ENCODE peak calls at places on chromosomes 11 and 22, in four cellular contexts. W, M, S and D are unnamed samples.

GRCh38 chr11:8296872-8297271 is 33.2 kb upstream of the LMO1 start:
- DNase-seq in W (no peak), M (no peak), S (peak; percentile 50), D (no peak)

GRCh38 chr11:68840661-68841653 is 759 bp downstream of the CPT1A start:
- DNase-seq in W (no peak), M (peak; percentile 63), S (peak; percentile 63), D (no peak)

GRCh38 chr11:34890812-34891211 is 25.4 kb downstream of the APIP start:
- DNase-seq in W (no peak), M (peak; percentile 74), S (no peak), D (no peak)

GRCh38 chr11:10329356-10329755 is 24.5 kb downstream of the ADM start:
- DNase-seq in W (no peak), M (no peak), S (no peak), D (no peak)

GRCh38 chr22:45001653-45002052 is 8.2 kb downstream of the PHF21B start:
- DNase-seq in W (no peak), M (no peak), S (no peak), D (no peak)

GRCh38 chr11:104731890-104732289 is 166.4 kb downstream of the CASP12 start:
- DNase-seq in W (no peak), M (no peak), S (no peak), D (no peak)

GRCh38 chr11:44033856-44034255 is 13.9 kb upstream of the ACCSL start:
- DNase-seq in W (no peak), M (no peak), S (no peak), D (no peak)

GRCh38 chr11:117876341-117877119 is at the start of gene FXYD6:
- DNase-seq in W (no peak), M (no peak), S (peak; percentile 66), D (no peak)

GRCh38 chr22:21450858-21451331 is 16.3 kb upstream of the TMEM191C start:
- DNase-seq in W (no peak), M (no peak), S (peak; percentile 9), D (no peak)

GRCh38 chr11:8384199-8384821 is 120.6 kb upstream of the LMO1 start:
- DNase-seq in W (no peak), M (peak; percentile 27), S (no peak), D (no peak)

GRCh38 chr11:107783121-107783520 is 71.3 kb upstream of the SLN start:
- DNase-seq in W (no peak), M (no peak), S (no peak), D (no peak)

GRCh38 chr11:536841-537621 is at the start of gene LRRC56:
- DNase-seq in W (no peak), M (peak; percentile 38), S (peak; percentile 77), D (no peak)

GRCh38 chr22:36409067-36409466 is 21.3 kb upstream of the MYH9 start:
- DNase-seq in W (no peak), M (no peak), S (no peak), D (no peak)
- H3K4me3 ChIP-seq in W (no peak overlapping the region), M (no peak overlapping the region), S (no peak overlapping the region), D (no peak overlapping the region)

DNA sequence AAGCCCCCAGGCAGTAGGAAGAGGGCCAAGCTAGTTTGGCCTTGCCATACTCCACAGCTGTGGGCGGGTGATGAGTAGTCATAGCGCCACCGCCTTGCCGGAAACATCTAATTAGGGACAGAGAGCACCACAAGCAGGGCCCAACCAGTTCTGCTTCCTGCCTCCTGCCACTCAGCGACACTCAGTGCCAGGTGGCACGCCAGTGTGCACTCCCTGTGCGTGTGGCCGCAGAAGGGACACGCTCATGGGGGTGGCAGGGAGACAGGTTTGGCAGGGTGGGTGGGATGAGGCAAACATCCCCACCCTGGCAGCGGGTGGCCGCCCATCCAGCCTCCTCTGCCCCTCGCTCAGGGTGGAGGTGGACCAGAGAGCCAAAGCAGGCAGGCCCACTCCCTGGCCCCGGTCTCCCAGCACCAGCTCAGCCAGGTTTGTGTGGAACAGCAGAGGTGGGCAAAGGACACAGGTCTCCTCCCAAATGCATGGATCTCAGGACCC is 4.9 kb downstream of the OVOL1 start:
- DNase-seq in W (no peak), M (no peak), S (no peak), D (no peak)
- TF ChIP-seq CTCF in W (no peak), M (no peak), S (no peak), D (no peak)

DNA sequence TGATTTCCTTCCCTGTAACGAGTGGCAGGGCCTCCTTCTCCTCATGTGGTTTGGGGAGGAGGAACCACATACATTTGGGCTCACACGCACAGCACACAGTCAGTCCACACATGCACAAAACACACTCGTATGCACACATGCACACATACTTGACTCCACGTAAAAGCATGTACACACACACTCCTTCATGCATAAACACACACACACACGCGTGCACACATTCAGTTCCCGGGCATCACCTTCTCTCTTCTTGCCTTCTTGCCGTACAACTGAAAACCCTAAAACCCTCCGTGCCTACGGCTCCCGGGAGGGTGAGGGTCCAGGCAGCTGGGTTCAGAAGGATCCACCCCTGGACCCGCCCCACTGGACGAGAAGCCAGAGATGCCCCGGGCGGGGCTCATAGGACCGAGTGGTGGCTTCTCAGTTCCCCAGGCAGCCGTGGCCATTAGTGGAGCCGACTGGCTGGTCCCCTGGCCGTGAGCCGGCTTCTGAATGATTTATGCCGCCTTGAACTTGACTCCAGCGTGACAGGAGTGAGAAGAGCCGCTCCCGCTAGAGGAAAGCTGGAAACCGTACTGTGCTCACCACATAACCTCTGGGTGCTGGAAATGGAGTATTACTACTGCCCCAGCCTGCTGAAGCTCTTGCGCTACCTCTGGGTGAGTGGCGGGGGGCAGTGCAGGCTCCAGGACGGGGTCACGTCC is 117.4 kb downstream of the KIAA1671 start:
- DNase-seq in W (no peak), M (peak; percentile 21), S (no peak), D (no peak)
- H3K4me3 ChIP-seq in W (no peak overlapping the region), M (no peak overlapping the region), S (peak overlapping the region; percentile 12), D (no peak overlapping the region)

DNA sequence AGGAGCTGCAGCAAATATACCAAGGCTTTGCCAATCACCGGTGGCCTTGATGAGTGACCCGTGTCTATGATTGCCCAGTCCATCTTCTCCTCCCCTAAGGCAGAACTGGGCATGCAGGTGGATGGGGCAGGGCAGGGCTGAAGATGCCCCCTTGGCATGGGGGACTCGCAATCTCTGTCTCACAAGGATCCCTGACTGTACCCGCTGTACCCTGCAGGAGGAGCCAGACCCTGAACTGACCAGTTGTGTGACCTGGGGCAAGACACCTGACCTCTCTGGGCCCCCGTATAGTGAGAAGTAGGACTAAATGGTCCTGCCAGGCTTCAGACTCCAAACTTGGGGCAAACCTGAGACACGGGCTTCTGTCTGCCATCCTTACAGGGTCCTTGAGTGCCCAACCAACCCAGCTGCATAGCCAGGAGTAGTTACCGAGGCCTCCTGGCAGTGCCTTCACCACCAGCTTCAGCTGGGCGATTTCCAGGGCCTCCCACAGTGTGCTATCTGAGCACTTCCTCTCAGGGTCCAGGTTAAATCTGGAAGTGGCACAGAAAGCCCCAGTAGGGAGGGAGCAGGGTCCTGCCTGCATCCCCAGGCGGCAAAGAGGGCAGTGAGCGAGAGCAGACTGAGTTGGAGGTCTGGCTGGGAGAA is 6.4 kb upstream of the KCNJ11 start:
- DNase-seq in W (no peak), M (no peak), S (no peak), D (no peak)
- TF ChIP-seq CTCF in W (no peak), M (no peak), S (no peak), D (no peak)

DNA sequence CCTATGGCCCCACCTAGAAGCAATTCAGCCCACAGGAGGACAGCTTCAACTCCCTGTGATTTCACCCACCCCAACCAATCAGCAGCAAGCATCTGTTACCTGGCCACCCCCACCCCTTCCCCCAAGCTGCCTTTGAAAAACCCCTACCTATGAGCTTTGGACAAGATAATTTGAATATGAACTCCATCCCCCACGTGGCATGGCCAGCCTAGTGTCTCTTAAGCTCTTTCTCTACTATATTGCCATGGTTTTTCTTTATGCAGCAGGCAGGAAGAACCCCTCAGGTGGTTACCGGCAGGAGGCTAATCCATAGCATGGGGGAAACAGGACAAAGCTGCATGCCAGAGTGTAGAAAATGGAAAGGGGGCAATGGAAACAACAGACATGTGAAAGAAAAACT is 29.0 kb downstream of the CTSC start:
- DNase-seq in W (no peak), M (no peak), S (no peak), D (no peak)
- H3K4me3 ChIP-seq in W (no peak overlapping the region), M (no peak overlapping the region), S (no peak overlapping the region), D (no peak overlapping the region)

GRCh38 chr22:36331306-36331911 is 56.4 kb downstream of the MYH9 start:
- DNase-seq in W (peak; percentile 86), M (peak; percentile 78), S (peak; percentile 94), D (peak; percentile 73)
- TF ChIP-seq CTCF in W (no peak), M (no peak), S (no peak), D (no peak)

GRCh38 chr11:94546886-94547285 is 3.2 kb downstream of the FUT4 start:
- DNase-seq in W (no peak), M (no peak), S (no peak), D (no peak)
- H3K4me3 ChIP-seq in W (peak overlapping the region; percentile 2), M (peak overlapping the region; percentile 38), S (peak overlapping the region; percentile 5), D (no peak overlapping the region)

GRCh38 chr11:119095066-119095880 is 6.4 kb downstream of the DPAGT1 start:
- DNase-seq in W (peak; percentile 97), M (peak; percentile 100), S (peak; percentile 100), D (peak; percentile 99)
- TF ChIP-seq CTCF in W (no peak), M (no peak), S (no peak), D (no peak)